ENCODE peak calls at places on chromosomes 3 and 15, in four cellular contexts. O is K562, M is SK-N-SH, Z is H1. D is an unnamed sample.

GRCh38 chr3:55405436-55405835 is 81.7 kb downstream of the WNT5A start:
- DNase-seq in O (peak), M (peak), Z (peak), D (peak)

GRCh38 chr3:45499529-45499928 is 95.0 kb upstream of the LIMD1 start:
- DNase-seq in O (no peak), M (peak), Z (no peak), D (no peak)

GRCh38 chr3:125525153-125525552 is 5.2 kb upstream of the SNX4 start:
- DNase-seq in O (no peak), M (no peak), Z (no peak), D (no peak)

GRCh38 chr15:70327328-70328136 is 229.8 kb upstream of the TLE3 start:
- DNase-seq in O (no peak), M (no peak), Z (peak), D (no peak)

GRCh38 chr3:69665026-69665739 is 74.1 kb upstream of the MITF start:
- DNase-seq in O (no peak), M (peak), Z (no peak), D (no peak)

GRCh38 chr3:158420654-158421396 is 150.2 kb upstream of the MLF1 start:
- DNase-seq in O (no peak), M (no peak), Z (no peak), D (no peak)

GRCh38 chr15:60326824-60327654 is 70.7 kb downstream of the ANXA2 start:
- DNase-seq in O (peak), M (peak), Z (no peak), D (no peak)

GRCh38 chr3:171879472-171879871 is 36.3 kb downstream of the TMEM212 start:
- DNase-seq in O (no peak), M (no peak), Z (no peak), D (no peak)

GRCh38 chr3:151895478-151895877 is 22.0 kb downstream of the SUCNR1 start:
- DNase-seq in O (no peak), M (no peak), Z (no peak), D (no peak)

GRCh38 chr3:162034368-162034767 is 537.8 kb downstream of the OTOL1 start:
- DNase-seq in O (no peak), M (no peak), Z (no peak), D (no peak)

GRCh38 chr3:44893097-44893496 is 18.7 kb downstream of the TGM4 start:
- DNase-seq in O (no peak), M (no peak), Z (no peak), D (no peak)

DNA sequence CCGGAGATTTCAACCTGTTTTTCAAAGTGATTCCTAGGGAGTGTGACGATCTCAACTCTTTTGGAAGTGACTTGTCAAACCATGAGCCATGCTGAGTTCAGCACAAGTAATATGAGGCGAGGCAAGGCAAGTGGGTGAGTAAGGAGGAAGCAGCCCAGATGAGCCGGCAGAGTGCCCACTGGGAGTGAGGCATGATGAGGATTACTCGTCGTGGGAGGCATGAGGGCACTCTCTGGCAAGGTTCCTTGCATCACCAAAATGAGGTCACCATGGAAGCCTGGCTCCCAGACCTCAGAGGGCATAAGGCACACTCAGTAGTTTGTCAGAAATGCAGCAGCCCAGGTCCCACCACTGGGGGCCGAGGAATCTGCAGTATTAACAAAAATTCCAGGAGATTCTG is 636.1 kb downstream of the MAGI1 start:
- DNase-seq in O (no peak), M (no peak), Z (no peak), D (no peak)
- TF ChIP-seq TEAD4 in O (no peak), M (no peak), Z (no peak), D (no peak)

GRCh38 chr15:41235929-41236328 is 4.9 kb downstream of the CHP1 start:
- DNase-seq in O (no peak), M (no peak), Z (no peak), D (no peak)

GRCh38 chr15:41238100-41238499 is 7.0 kb downstream of the CHP1 start:
- DNase-seq in O (no peak), M (no peak), Z (no peak), D (no peak)

DNA sequence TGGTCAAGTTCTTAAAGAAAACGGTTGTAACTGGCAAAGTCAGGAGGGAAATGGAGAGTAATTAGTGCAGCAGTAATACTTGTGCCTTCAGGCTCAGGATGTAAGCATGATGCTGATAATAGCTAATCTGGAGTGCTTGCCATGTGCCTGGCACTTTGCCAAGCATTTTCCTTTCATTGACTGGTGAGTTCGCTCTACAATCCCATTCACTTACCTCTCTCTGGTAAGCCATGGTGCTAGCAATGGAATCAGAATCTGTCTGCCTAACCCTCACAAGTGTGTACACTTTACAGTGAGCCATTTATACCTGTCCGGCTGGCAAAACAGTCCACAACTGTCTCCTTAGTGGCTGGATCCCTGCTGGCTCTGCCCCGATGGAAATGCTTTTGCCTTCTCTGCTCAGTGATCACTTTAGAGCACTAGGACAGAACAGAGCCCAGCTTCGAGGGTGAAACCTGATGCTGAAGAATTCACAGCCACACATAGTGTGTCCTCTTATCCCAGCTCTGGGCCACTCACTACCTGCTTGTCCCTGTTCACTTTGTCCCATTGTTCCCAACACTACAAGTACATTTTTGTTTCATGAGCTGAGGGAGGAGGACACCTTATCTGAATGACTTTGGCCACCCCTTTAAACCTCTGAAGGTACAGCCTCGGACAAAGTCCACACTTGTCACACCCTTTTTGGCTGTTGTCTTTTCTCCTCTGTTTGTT is 10.3 kb downstream of the CHP1 start:
- DNase-seq in O (peak), M (peak), Z (no peak), D (no peak)
- TF ChIP-seq TEAD4 in O (no peak), M (no peak), Z (no peak), D (no peak)

DNA sequence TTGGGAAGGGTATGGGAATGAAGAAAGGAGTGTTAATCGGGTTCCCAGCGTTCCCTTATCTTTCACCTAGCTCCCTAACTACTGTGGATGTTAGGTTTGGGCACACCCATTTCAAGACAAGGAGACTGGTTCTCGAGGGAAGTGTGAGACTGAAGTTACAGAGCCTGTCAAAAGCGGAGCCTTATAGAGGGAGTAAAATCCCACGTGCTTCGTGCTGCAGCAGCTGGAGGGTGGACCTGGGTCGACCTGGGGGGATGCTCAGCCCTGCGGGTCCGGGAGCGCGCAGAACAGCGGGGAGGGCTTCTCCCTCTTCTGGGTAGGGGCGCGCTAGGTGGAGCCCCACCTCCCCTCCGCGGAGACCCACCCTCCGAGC is 314 bp upstream of the TMED3 start:
- DNase-seq in O (no peak), M (no peak), Z (no peak), D (no peak)
- TF ChIP-seq TEAD4 in O (no peak), M (no peak), Z (no peak), D (no peak)

DNA sequence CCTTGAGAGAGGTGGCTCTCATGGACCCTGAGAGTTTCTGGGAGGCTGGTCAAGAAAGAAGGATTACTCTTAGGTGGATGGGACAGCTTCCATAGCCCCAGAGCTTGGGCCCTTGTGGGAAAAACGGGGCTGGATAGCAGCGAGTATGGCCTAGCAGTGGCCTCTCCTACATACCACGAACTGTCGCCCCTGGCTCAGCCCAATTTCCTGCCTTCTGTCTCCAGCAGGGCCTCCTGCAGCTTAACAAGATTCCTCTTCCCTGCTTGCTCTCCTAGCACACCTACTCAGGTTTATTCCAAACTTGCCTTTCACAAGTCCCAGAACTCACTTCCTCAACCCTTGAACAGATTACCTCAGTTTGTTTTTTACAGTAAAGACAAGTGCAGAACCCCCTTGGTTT is 139.7 kb upstream of the TPM1 start:
- DNase-seq in O (no peak), M (no peak), Z (no peak), D (no peak)
- TF ChIP-seq TEAD4 in O (no peak), M (no peak), Z (no peak), D (no peak)

DNA sequence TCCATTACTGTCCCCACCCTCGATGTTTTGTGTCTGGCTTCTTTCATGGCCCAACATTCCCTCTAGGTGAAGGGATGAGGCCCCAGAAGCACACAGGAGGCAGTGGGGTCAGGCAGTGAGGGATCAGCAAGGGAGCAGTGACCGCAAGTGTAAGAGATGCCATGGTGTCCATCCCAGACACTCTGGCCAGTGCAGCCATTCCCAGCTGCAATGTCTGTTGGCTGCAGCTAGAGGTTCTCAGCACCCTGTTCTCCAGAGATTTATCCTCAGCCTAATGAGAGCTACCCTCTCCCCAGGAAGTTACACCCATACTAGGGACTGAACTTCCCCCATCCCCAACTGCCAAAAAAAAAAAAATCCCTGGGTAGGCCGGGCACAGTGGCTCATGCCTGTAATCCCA is 40.2 kb downstream of the TRANK1 start:
- DNase-seq in O (no peak), M (peak), Z (peak), D (peak)
- TF ChIP-seq TEAD4 in O (no peak), M (no peak), Z (peak), D (no peak)

DNA sequence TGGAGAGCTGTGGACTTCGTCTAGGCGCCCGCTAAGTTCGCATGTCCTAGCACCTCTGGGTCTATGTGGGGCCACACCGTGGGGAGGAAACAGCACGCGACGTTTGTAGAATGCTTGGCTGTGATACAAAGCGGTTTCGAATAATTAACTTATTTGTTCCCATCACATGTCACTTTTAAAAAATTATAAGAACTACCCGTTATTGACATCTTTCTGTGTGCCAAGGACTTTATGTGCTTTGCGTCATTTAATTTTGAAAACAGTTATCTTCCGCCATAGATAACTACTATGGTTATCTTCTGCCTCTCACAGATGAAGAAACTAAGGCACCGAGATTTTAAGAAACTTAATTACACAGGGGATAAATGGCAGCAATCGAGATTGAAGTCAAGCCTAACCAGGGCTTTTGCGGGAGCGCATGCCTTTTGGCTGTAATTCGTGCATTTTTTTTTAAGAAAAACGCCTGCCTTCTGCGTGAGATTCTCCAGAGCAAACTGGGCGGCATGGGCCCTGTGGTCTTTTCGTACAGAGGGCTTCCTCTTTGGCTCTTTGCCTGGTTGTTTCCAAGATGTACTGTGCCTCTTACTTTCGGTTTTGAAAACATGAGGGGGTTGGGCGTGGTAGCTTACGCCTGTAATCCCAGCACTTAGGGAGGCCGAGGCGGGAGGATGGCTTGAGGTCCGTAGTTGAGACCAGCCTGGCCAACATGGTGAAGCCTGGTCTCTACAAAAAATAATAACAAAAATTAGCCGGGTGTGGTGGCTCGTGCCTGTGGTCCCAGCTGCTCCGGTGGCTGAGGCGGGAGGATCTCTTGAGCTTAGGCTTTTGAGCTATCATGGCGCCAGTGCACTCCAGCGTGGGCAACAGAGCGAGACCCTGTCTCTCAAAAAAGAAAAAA is 1.0 kb downstream of the B2M start:
- DNase-seq in O (peak), M (peak), Z (no peak), D (no peak)
- TF ChIP-seq TEAD4 in O (no peak), M (no peak), Z (no peak), D (no peak)

GRCh38 chr3:52934626-52935530 is 37.5 kb upstream of the STIMATE start:
- DNase-seq in O (peak), M (peak), Z (no peak), D (peak)
- TF ChIP-seq TEAD4 in O (no peak), M (no peak), Z (no peak), D (no peak)

DNA sequence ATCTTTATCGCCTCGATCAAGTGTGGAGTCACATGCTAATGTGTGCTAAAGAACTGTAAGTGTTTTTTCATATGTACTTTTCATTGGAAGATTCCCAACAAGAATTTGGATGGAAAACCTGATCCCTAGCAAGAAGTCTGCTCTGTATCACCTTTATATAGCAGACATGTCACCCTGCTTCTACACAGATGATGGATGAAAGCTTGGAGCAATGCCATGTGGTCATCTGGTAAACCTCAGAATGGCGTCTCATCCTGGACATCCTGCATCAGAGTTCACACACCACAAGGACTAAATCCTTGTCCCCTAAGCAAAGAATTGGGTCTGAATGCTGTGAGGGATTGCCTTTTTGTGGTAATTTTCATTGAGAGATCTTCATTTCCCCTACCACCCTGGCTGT is 42.1 kb upstream of the CTDSPL start:
- DNase-seq in O (no peak), M (peak), Z (no peak), D (no peak)
- TF ChIP-seq TEAD4 in O (no peak), M (no peak), Z (no peak), D (no peak)

DNA sequence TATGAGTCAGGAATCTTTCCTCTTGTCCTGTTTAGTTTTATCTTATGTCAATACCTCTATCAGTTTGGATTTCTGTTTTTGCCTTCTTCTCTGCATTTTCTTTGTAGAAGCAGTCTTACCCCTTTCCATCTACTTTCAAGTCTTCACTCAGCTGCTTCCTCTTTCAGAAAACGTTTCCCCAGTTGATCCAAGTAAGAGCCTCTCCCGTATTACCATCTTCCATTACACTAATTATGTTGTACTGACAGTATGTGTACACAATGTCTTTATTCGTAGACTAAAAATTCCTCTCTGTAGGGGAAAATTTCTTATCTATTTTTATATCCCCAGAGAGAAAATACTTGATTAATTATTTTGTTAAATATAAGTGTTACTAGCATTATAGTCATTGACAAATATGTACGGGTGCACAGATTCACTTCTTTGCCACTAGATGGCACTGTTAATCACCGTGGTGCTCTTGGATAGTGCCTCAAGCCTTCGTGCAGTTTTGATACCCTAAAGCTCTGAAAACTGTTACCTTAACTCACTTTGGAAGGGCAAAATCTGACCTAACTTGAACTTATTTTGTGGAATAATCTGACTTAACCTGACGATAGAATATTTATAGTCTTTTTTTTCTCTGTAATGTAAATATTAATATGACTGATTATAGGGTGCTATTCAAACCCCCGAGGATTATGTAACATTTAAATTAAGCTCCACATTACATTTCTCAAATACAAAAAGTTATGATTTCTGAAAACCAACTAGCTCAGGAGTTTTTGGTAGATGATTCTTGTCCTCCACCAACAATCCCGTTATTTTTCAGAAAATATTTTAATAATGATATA is 74.2 kb upstream of the POU1F1 start:
- DNase-seq in O (peak), M (peak), Z (no peak), D (no peak)
- TF ChIP-seq TEAD4 in O (no peak), M (no peak), Z (no peak), D (no peak)